ENCODE peak calls at places on chromosomes 1 and 21, in six cellular contexts. Q is mesendoderm; Z is CD8-positive, alpha-beta T cell; O is colonic mucosa; N is fibroblast of lung; K is HepG2. F is an unnamed sample. For H3K36me3, the result is how much of the 10 kb centered on the place peaks cover.

GRCh38 chr21:36647279-36648093 is 51.4 kb upstream of the SIM2 start:
- DNase-seq in K (peak), Q (peak), Z (no peak), O (no peak), N (peak), F (no peak)

GRCh38 chr1:13901041-13901440 is 201.1 kb downstream of the PRDM2 start:
- DNase-seq in Q (no peak), O (no peak), N (no peak), Z (no peak), K (no peak), F (no peak)

GRCh38 chr1:40394456-40395172 is 21.1 kb downstream of the SMAP2 start:
- DNase-seq in Z (no peak), Q (no peak), O (no peak), N (peak), K (no peak), F (no peak)

GRCh38 chr1:151156515-151156819 is at the start of gene TNFAIP8L2:
- DNase-seq in Z (peak), Q (peak), O (peak), N (no peak), K (no peak), F (no peak)

GRCh38 chr1:46333300-46334029 is 7.1 kb upstream of the NSUN4 start:
- DNase-seq in N (peak), Q (peak), O (peak), Z (no peak), K (peak), F (no peak)

GRCh38 chr21:35627462-35627861 is 432.9 kb downstream of the SETD4 start:
- DNase-seq in K (no peak), Z (no peak), N (no peak), O (no peak), Q (no peak), F (no peak)

GRCh38 chr1:201361652-201362504 is 15.6 kb downstream of the TNNT2 start:
- DNase-seq in N (peak), Q (peak), O (peak), Z (no peak), K (peak), F (no peak)

GRCh38 chr1:235158680-235159079 is 2.4 kb downstream of the RBM34 start:
- DNase-seq in O (no peak), N (no peak), K (no peak), Q (no peak), Z (no peak), F (no peak)

GRCh38 chr1:206145771-206146290 is 28.6 kb upstream of the AVPR1B start:
- DNase-seq in Q (no peak), K (no peak), O (no peak), N (no peak), Z (no peak), F (no peak)

GRCh38 chr21:15249285-15249993 is 184.6 kb upstream of the NRIP1 start:
- DNase-seq in Q (no peak), K (no peak), Z (no peak), O (no peak), N (peak), F (no peak)

GRCh38 chr1:63155437-63155836 is 166.9 kb upstream of the FOXD3 start:
- DNase-seq in Q (peak), O (no peak), N (no peak), K (no peak), Z (no peak), F (no peak)

GRCh38 chr1:194774535-194774934 is 1588.1 kb upstream of the B3GALT2 start:
- DNase-seq in Z (no peak), Q (no peak), O (no peak), K (no peak), N (no peak), F (no peak)

GRCh38 chr1:215567491-215568286 is 585 bp downstream of the KCTD3 start:
- DNase-seq in K (peak), O (peak), N (peak), Q (peak), Z (no peak), F (peak)

GRCh38 chr1:170307426-170307825 is 161.7 kb downstream of the NTMT2 start:
- DNase-seq in K (no peak), Z (no peak), Q (no peak), O (no peak), N (no peak), F (no peak)

GRCh38 chr1:117499071-117499470 is 106.8 kb upstream of the TENT5C start:
- DNase-seq in K (no peak), Z (no peak), Q (no peak), N (no peak), O (no peak), F (no peak)

GRCh38 chr1:225853441-225853840 is 28.7 kb downstream of the TMEM63A start:
- DNase-seq in N (no peak), O (no peak), Q (no peak), Z (no peak), K (no peak), F (no peak)

GRCh38 chr1:225859151-225859550 is 23.0 kb downstream of the TMEM63A start:
- DNase-seq in Q (no peak), N (no peak), O (no peak), Z (no peak), K (no peak), F (no peak)

GRCh38 chr1:225852413-225853119 is 29.6 kb downstream of the TMEM63A start:
- DNase-seq in Q (no peak), O (no peak), Z (no peak), N (no peak), K (no peak), F (no peak)

GRCh38 chr1:225857256-225857655 is 24.9 kb downstream of the TMEM63A start:
- DNase-seq in K (no peak), Z (no peak), Q (no peak), O (no peak), N (no peak), F (no peak)

GRCh38 chr1:225855503-225856285 is 26.5 kb downstream of the TMEM63A start:
- DNase-seq in Q (no peak), O (no peak), N (no peak), Z (no peak), K (no peak), F (no peak)
- H3K36me3 ChIP-seq in Q (under half), O (under half), N (under half), Z (half or more), K (under half), F (under half)

DNA sequence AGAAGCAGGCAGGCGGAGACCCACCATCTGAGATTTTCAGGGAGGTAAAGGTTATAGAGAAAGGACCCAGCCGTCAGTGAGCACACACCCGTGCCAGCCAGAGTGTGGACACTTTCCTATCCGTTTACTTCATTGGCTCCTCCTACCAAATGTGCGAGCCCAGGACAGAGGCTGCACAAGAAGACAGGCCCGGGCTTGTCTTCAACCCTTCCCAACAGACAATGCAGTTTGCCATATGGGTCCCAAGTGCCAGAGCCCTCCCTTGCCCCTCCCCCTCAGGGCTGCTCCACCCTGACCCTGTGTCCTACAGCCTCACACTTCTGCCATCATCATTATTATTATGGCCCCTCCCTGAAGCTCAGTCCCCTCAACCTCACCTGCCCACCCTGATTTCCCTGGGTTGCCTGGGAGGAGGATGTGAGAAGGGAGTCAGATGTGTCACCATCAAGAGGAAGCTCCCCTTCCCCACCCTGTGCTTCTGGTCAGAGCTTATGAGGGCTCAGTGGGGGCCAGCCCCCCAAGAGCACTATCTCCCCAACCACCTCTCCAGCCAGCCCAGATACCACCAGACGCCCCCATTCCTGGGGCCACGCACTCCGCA is 9.4 kb downstream of the LAPTM5 start:
- DNase-seq in N (no peak), K (no peak), Z (no peak), O (no peak), Q (no peak), F (no peak)
- H3K4me3 ChIP-seq in N (no peak), K (no peak), Z (peak), O (no peak), Q (no peak), F (no peak)

GRCh38 chr1:6801998-6802397 is 16.7 kb downstream of the CAMTA1 start:
- DNase-seq in O (peak), K (no peak), Z (no peak), Q (no peak), N (peak), F (no peak)

GRCh38 chr1:6801199-6801598 is 15.9 kb downstream of the CAMTA1 start:
- DNase-seq in Z (no peak), Q (no peak), N (no peak), O (no peak), K (no peak), F (no peak)

GRCh38 chr1:6803357-6803756 is 18.1 kb downstream of the CAMTA1 start:
- DNase-seq in Q (no peak), O (no peak), Z (no peak), K (peak), N (peak), F (no peak)

GRCh38 chr1:6802893-6803292 is 17.6 kb downstream of the CAMTA1 start:
- DNase-seq in Q (no peak), Z (no peak), N (no peak), K (no peak), O (no peak), F (no peak)

GRCh38 chr1:6802454-6802853 is 17.2 kb downstream of the CAMTA1 start:
- DNase-seq in N (no peak), Z (no peak), K (no peak), Q (no peak), O (no peak), F (no peak)
- H3K27ac ChIP-seq in N (peak), Z (no peak), K (no peak), Q (no peak), O (no peak), F (peak)

GRCh38 chr1:31058012-31058411 is 7.5 kb downstream of the PUM1 start:
- DNase-seq in O (no peak), Z (no peak), Q (no peak), K (no peak), N (no peak), F (no peak)

GRCh38 chr1:31054349-31054748 is 11.2 kb downstream of the PUM1 start:
- DNase-seq in N (peak), Z (no peak), K (no peak), Q (no peak), O (no peak), F (no peak)

GRCh38 chr1:31055501-31055900 is 10.0 kb downstream of the PUM1 start:
- DNase-seq in K (no peak), Z (no peak), N (no peak), O (no peak), Q (no peak), F (no peak)

GRCh38 chr1:31054958-31055481 is 10.5 kb downstream of the PUM1 start:
- DNase-seq in O (no peak), Q (no peak), Z (no peak), K (no peak), N (no peak), F (no peak)

DNA sequence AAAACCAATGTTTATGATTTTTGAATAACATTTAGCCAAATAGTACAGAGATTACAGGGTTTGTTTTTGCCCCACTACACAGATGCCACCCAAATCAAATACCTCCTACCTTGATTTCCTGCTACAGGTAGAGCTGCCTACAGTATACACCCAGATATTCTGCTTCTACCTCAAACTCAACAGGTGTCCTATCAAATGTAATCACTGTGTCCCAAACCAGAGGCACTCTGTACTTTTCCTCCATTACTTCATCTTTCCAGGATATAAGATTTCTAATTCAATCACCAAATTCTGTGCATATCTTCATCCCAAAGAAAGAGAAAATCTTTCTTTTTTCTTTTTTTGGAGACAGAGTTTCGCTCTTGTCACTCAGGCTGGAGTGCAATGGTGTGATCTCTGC is 9.6 kb downstream of the PUM1 start:
- DNase-seq in N (no peak), K (no peak), O (no peak), Z (no peak), Q (no peak), F (no peak)
- H3K36me3 ChIP-seq in N (under half), K (under half), O (under half), Z (under half), Q (under half), F (under half)

F was measured in gastrocnemius medialis.